ENCODE peak calls at places on chromosomes 16 and 17, in ten cellular contexts. Z, Q, G, M, H, V, E, S, D and U are unnamed samples.

GRCh38 chr16:14420721-14421488 is 209.2 kb downstream of the PARN start:
- DNase-seq in M (no peak), Z (no peak), E (no peak), H (no peak), G (no peak), V (peak; percentile 30), S (peak; percentile 31), D (no peak), Q (no peak), U (no peak)

GRCh38 chr17:12973496-12974318 is 44.1 kb downstream of the ELAC2 start:
- DNase-seq in Q (no peak), D (peak; percentile 28), M (no peak), S (no peak), G (no peak), Z (no peak), V (no peak), H (no peak), E (no peak), U (no peak)

GRCh38 chr16:24771132-24771778 is 41.8 kb downstream of the TNRC6A start:
- DNase-seq in M (no peak), S (peak; percentile 35), D (no peak), G (peak; percentile 33), H (no peak), E (no peak), Z (peak; percentile 29), V (peak; percentile 69), Q (no peak), U (no peak)

GRCh38 chr16:24986512-24987303 is 28.5 kb downstream of the ARHGAP17 start:
- DNase-seq in Z (peak; percentile 96), E (no peak), M (no peak), G (peak; percentile 86), D (no peak), V (peak; percentile 98), S (peak; percentile 94), Q (peak; percentile 28), H (no peak), U (no peak)

GRCh38 chr17:78781339-78782304 is at the start of gene CYTH1:
- DNase-seq in Q (peak; percentile 34), D (peak; percentile 50), S (peak; percentile 29), Z (peak; percentile 27), V (peak; percentile 23), E (no peak), H (peak; percentile 71), G (no peak), M (peak; percentile 34), U (peak; percentile 43)

GRCh38 chr16:57004387-57005250 is 15.3 kb downstream of the NLRC5 start:
- DNase-seq in Q (no peak), S (no peak), G (no peak), D (peak; percentile 5), E (peak; percentile 68), M (no peak), V (no peak), Z (no peak), H (no peak), U (no peak)

GRCh38 chr16:11538880-11539279 is 47.8 kb downstream of the LITAF start:
- DNase-seq in E (no peak), D (no peak), V (no peak), Q (no peak), M (no peak), S (no peak), Z (no peak), G (no peak), H (no peak), U (no peak)

GRCh38 chr17:61218438-61218837 is 181.2 kb upstream of the TBX2 start:
- DNase-seq in S (peak; percentile 87), D (no peak), Z (peak; percentile 66), E (peak; percentile 8), G (peak; percentile 69), M (no peak), H (no peak), Q (no peak), V (peak; percentile 74), U (no peak)

GRCh38 chr17:34581446-34582184 is 2.2 kb downstream of the TMEM132E start:
- DNase-seq in S (no peak), E (no peak), M (no peak), D (no peak), V (no peak), Z (no peak), H (no peak), Q (no peak), G (no peak), U (no peak)

GRCh38 chr17:34582901-34583245 is 3.5 kb downstream of the TMEM132E start:
- DNase-seq in H (no peak), M (no peak), Z (no peak), V (no peak), G (no peak), Q (no peak), E (no peak), S (no peak), D (no peak), U (no peak)

GRCh38 chr17:34582185-34582900 is 3.0 kb downstream of the TMEM132E start:
- DNase-seq in M (no peak), Q (no peak), D (no peak), H (no peak), G (no peak), Z (no peak), S (no peak), E (no peak), V (no peak), U (no peak)

GRCh38 chr17:34586346-34586846 is 7.0 kb downstream of the TMEM132E start:
- DNase-seq in M (no peak), H (no peak), Q (no peak), V (no peak), Z (no peak), S (no peak), G (no peak), E (no peak), D (no peak), U (no peak)

DNA sequence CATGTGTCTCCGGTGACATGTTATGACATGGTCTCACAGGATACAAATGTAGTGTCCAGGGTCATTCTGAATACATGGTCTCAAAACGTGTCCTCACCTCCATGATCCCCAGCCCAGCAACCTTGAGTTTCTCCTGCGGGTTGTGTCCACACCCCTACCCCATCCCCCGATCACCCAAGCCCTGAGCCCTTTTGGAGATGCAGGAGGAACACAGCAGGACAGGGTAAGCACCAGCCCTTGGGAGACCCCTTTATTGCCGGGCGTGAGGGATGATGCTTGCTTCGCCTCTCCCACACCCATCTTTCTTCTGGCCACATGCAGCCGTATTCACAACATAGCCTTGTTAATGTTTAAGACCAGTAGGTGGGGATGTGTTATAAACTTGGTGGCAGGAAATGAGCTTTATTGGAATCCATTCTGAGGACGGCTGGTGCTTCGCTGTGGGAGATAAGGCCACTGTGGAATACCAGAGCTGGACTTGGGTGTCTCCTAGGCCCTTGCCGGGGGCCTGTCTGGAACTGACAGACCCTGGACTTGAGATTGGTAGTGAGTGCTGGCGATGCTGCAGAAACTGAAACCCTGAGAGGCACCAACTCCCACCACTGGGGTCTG is 5.5 kb downstream of the TMEM132E start:
- DNase-seq in E (no peak), D (no peak), Q (no peak), S (peak; percentile 21), H (no peak), V (peak; percentile 57), G (peak; percentile 13), M (no peak), Z (peak; percentile 29), U (peak; percentile 41)
- TF ChIP-seq CTCF in E (peak; percentile 51), D (no peak), Q (no peak), S (no peak), H (peak; percentile 21), V (peak; percentile 44), G (peak; percentile 26), M (no peak), Z (peak; percentile 7), U (peak; percentile 18)

DNA sequence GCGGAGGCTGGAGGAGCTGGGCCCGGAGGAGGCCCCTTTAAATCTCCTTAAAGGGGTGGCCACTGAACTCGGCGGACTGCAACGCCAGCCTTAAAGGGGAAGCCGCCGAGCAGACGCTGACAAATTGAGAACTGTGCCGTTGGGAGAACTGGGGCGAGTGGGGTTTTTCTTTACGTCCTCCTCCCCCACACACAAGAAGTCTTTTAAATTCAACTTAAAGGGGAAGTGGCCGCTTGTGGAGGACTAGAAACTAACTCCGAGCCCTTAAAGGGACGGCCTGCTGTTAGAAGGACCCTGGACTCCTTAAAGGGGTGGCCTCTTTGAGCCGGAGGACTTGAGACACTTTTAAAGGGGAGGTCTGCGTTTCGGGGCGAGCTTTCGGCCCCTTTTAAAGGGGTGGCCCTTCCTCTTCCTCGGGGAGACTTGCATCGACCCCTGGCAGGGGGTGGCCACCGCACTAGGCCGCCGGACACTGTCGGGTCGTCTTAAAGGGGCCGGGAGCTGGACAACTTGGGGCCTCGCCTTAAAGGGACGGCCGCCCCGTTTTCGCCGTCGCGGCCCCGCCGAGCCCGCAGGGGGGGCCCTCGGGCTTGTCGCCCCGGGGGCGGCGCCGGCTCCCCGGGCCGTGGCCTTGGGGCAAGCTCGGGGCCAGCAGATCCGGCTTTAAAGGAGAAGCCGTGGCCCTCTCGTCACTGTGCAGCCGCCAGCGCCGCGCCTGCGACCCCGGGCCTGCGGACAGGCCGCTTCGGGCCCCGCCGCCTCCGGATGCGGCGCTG is 688 bp downstream of the FBRS start:
- DNase-seq in S (peak; percentile 99), V (peak; percentile 98), G (peak; percentile 98), H (peak; percentile 86), M (no peak), Q (no peak), D (peak; percentile 82), Z (peak; percentile 98), E (peak; percentile 97), U (peak; percentile 83)
- TF ChIP-seq CTCF in S (no peak), V (no peak), G (no peak), H (no peak), M (no peak), Q (peak; percentile 5), D (no peak), Z (no peak), E (peak; percentile 50), U (peak; percentile 37)

GRCh38 chr17:48718781-48719641 is 3.3 kb downstream of the PRAC1 start:
- DNase-seq in V (no peak), D (no peak), H (no peak), Z (no peak), M (no peak), E (no peak), G (peak; percentile 16), Q (no peak), S (no peak), U (no peak)
- TF ChIP-seq CTCF in V (no peak), D (no peak), H (no peak), Z (no peak), M (no peak), E (no peak), G (no peak), Q (no peak), S (no peak), U (no peak)

GRCh38 chr16:1450218-1450617 is 5.9 kb upstream of the CCDC154 start:
- DNase-seq in Q (no peak), Z (no peak), H (no peak), E (no peak), M (no peak), D (no peak), S (no peak), G (no peak), V (no peak), U (no peak)

GRCh38 chr16:1449201-1449788 is 4.9 kb upstream of the CCDC154 start:
- DNase-seq in V (no peak), H (no peak), D (no peak), S (no peak), E (no peak), G (no peak), M (no peak), Q (no peak), Z (no peak), U (no peak)

GRCh38 chr16:1447965-1448364 is 3.6 kb upstream of the CCDC154 start:
- DNase-seq in V (no peak), D (no peak), H (no peak), M (no peak), E (no peak), Q (no peak), S (no peak), Z (no peak), G (no peak), U (no peak)

GRCh38 chr16:1446296-1447080 is 2.1 kb upstream of the CCDC154 start:
- DNase-seq in Q (no peak), V (no peak), M (no peak), Z (no peak), D (no peak), E (no peak), G (no peak), H (no peak), S (no peak), U (no peak)

GRCh38 chr16:1448536-1449116 is 4.3 kb upstream of the CCDC154 start:
- DNase-seq in Q (no peak), S (no peak), V (no peak), D (no peak), Z (no peak), G (no peak), H (no peak), M (no peak), E (no peak), U (no peak)
- TF ChIP-seq CTCF in Q (no peak), S (no peak), V (no peak), D (no peak), Z (no peak), G (no peak), H (no peak), M (no peak), E (no peak), U (no peak)